ENCODE peak calls at places on chromosome 5, in eight cellular contexts. U is activated CD4-positive, alpha-beta memory T cell treated with anti-CD3 and anti-CD28 coated beads, Interleukin-2, amount 10 ng/mL, durations not matched to agents 7 days and 5 days; H is NCI-H1105 treated with DMSO at 0.1 percent for 48 hours; B is caudate nucleus; A is SW 1271; N is HS-5; L is HT-29; W is NCI-H1417. Y is an unnamed sample.

GRCh38 chr5:6773342-6774035 is 60.3 kb downstream of the TENT4A start:
- DNase-seq in H (peak; percentile 69), N (no peak), U (no peak), W (peak; percentile 96), L (no peak), B (no peak), A (no peak), Y (no peak)

GRCh38 chr5:83632874-83633273 is 87.8 kb downstream of the HAPLN1 start:
- DNase-seq in H (no peak), N (peak; percentile 73), L (no peak), B (no peak), W (no peak), U (no peak), A (peak; percentile 86), Y (peak; percentile 89)

GRCh38 chr5:155886311-155887031 is 440.5 kb upstream of the SGCD start:
- DNase-seq in L (no peak), B (no peak), U (no peak), N (no peak), A (no peak), H (no peak), W (peak; percentile 3), Y (no peak)

GRCh38 chr5:79508794-79509193 is 5.1 kb downstream of the HOMER1 start:
- DNase-seq in L (no peak), H (no peak), W (no peak), N (no peak), A (no peak), B (no peak), U (no peak), Y (no peak)

GRCh38 chr5:143037071-143037470 is 266.9 kb downstream of the ARHGAP26 start:
- DNase-seq in N (no peak), U (no peak), W (peak; percentile 64), L (no peak), H (no peak), A (peak; percentile 66), B (no peak), Y (no peak)

GRCh38 chr5:57586649-57587048 is 104.0 kb upstream of the ACTBL2 start:
- DNase-seq in N (no peak), H (no peak), W (no peak), A (no peak), B (no peak), U (no peak), L (no peak), Y (no peak)

GRCh38 chr5:126070481-126070880 is 352.7 kb upstream of the GRAMD2B start:
- DNase-seq in L (no peak), U (no peak), W (no peak), B (no peak), N (no peak), H (no peak), A (no peak), Y (no peak)

GRCh38 chr5:128667751-128668150 is 129.7 kb upstream of the FBN2 start:
- DNase-seq in L (no peak), U (no peak), H (no peak), B (no peak), A (no peak), N (no peak), W (no peak), Y (no peak)

GRCh38 chr5:135491038-135491551 is 38.9 kb upstream of the TIFAB start:
- DNase-seq in U (no peak), H (no peak), B (no peak), A (no peak), W (no peak), L (no peak), N (no peak), Y (no peak)

GRCh38 chr5:9523090-9523813 is 22.6 kb downstream of the SEMA5A start:
- DNase-seq in W (no peak), B (no peak), H (no peak), U (no peak), A (peak; percentile 7), N (no peak), L (no peak), Y (no peak)

GRCh38 chr5:141570655-141571054 is 48.1 kb downstream of the DIAPH1 start:
- DNase-seq in H (no peak), A (no peak), B (no peak), N (no peak), L (no peak), W (no peak), U (no peak), Y (no peak)

GRCh38 chr5:115962565-115963402 is 509 bp downstream of the LVRN start:
- DNase-seq in N (no peak), L (no peak), H (no peak), A (no peak), W (no peak), U (no peak), B (no peak), Y (no peak)

GRCh38 chr5:116724971-116725370 is 150.3 kb upstream of the SEMA6A start:
- DNase-seq in N (no peak), H (no peak), L (no peak), A (no peak), W (no peak), U (no peak), B (no peak), Y (no peak)

GRCh38 chr5:1736889-1737711 is 62.5 kb downstream of the MRPL36 start:
- DNase-seq in N (no peak), U (peak; percentile 14), H (no peak), L (no peak), W (no peak), B (no peak), A (no peak), Y (no peak)

GRCh38 chr5:163459465-163459887 is 426 bp downstream of the NUDCD2 start:
- DNase-seq in B (no peak), A (peak; percentile 61), H (peak; percentile 32), N (peak; percentile 9), W (no peak), U (no peak), L (peak; percentile 51), Y (no peak)

GRCh38 chr5:26482817-26483375 is 555.5 kb downstream of the CDH9 start:
- DNase-seq in W (peak; percentile 81), A (peak; percentile 55), H (peak; percentile 39), B (peak; percentile 0), N (peak; percentile 65), U (no peak), L (peak; percentile 67), Y (peak; percentile 22)

GRCh38 chr5:159893020-159893695 is 23.1 kb upstream of the ADRA1B start:
- DNase-seq in U (no peak), H (no peak), W (no peak), L (no peak), A (no peak), N (no peak), B (no peak), Y (no peak)

GRCh38 chr5:170611446-170612088 is 107.7 kb downstream of the KCNIP1 start:
- DNase-seq in L (no peak), H (peak; percentile 2), N (no peak), U (no peak), B (no peak), A (no peak), W (peak; percentile 43), Y (no peak)

GRCh38 chr5:81506378-81506777 is 112.4 kb upstream of the ACOT12 start:
- DNase-seq in U (no peak), A (no peak), N (no peak), B (no peak), W (no peak), L (no peak), H (no peak), Y (no peak)

GRCh38 chr5:91357012-91357634 is 26.0 kb downstream of the ARRDC3 start:
- DNase-seq in U (no peak), H (no peak), N (no peak), A (no peak), L (peak; percentile 69), B (no peak), W (peak; percentile 42), Y (no peak)

GRCh38 chr5:39072915-39073758 is 1.1 kb downstream of the RICTOR start:
- DNase-seq in N (peak; percentile 40), A (peak; percentile 66), H (peak; percentile 58), L (peak; percentile 78), B (peak; percentile 37), U (peak; percentile 84), W (peak; percentile 80), Y (no peak)

GRCh38 chr5:11941566-11941965 is 37.3 kb upstream of the CTNND2 start:
- DNase-seq in L (no peak), W (no peak), H (no peak), N (no peak), A (no peak), U (no peak), B (no peak), Y (no peak)

GRCh38 chr5:150137168-150137957 is 18.3 kb downstream of the PDGFRB start:
- DNase-seq in L (no peak), H (no peak), A (no peak), U (no peak), W (no peak), N (no peak), B (no peak), Y (no peak)

GRCh38 chr5:139543423-139543991 is 17.6 kb upstream of the UBE2D2 start:
- DNase-seq in H (no peak), U (peak; percentile 52), A (no peak), W (peak; percentile 5), N (no peak), L (peak; percentile 17), B (peak; percentile 14), Y (no peak)

GRCh38 chr5:176542135-176542595 is 5.0 kb upstream of the RNF44 start:
- DNase-seq in U (peak; percentile 79), W (no peak), A (no peak), B (no peak), N (no peak), H (no peak), L (no peak), Y (no peak)

GRCh38 chr5:179765400-179765799 is 28.4 kb upstream of the LTC4S start:
- DNase-seq in N (peak; percentile 63), L (no peak), W (no peak), U (no peak), B (no peak), H (no peak), A (peak; percentile 56), Y (peak; percentile 69)

GRCh38 chr5:56011835-56012234 is 17.1 kb upstream of the IL6ST start:
- DNase-seq in W (no peak), U (no peak), N (peak; percentile 97), H (no peak), B (no peak), L (no peak), A (no peak), Y (peak; percentile 85)

GRCh38 chr5:157168286-157168685 is 2.2 kb upstream of the GARIN3 start:
- DNase-seq in U (peak; percentile 10), W (no peak), B (no peak), N (no peak), A (no peak), H (no peak), L (no peak), Y (no peak)

GRCh38 chr5:140131967-140132409 is 6.3 kb downstream of the IGIP start:
- DNase-seq in L (peak; percentile 41), W (no peak), U (no peak), N (peak; percentile 94), B (no peak), H (no peak), A (peak; percentile 81), Y (peak; percentile 83)

GRCh38 chr5:74326571-74327338 is 313.8 kb downstream of the ENC1 start:
- DNase-seq in W (peak; percentile 2), L (peak; percentile 98), N (peak; percentile 91), H (peak; percentile 17), B (no peak), U (peak; percentile 52), A (peak; percentile 91), Y (peak; percentile 96)

GRCh38 chr5:149037819-149038218 is 25.0 kb downstream of the SH3TC2 start:
- DNase-seq in A (no peak), W (no peak), N (no peak), B (no peak), U (peak; percentile 19), L (peak; percentile 31), H (no peak), Y (no peak)

GRCh38 chr5:120017523-120017922 is 388.2 kb downstream of the FAM170A start:
- DNase-seq in W (no peak), N (peak; percentile 25), A (peak; percentile 14), B (no peak), U (no peak), L (no peak), H (no peak), Y (no peak)

GRCh38 chr5:132102101-132102701 is 28.6 kb downstream of the CSF2 start:
- DNase-seq in U (peak; percentile 52), N (no peak), H (no peak), W (no peak), B (no peak), L (peak; percentile 17), A (no peak), Y (no peak)